ENCODE peak calls at places on chromosomes 7 and 10, in ten cellular contexts. D, K, R, X, O, C, E, P, W and F are unnamed samples.

GRCh38 chr7:155257482-155258232 is 40.0 kb upstream of the INSIG1 start:
- DNase-seq in D (no peak), K (no peak), R (peak), X (no peak), O (no peak), C (no peak), E (no peak), P (peak), W (peak), F (no peak)

GRCh38 chr7:49255061-49255460 is 330.7 kb downstream of the CDC14C start:
- DNase-seq in D (no peak), K (no peak), R (peak), X (no peak), O (no peak), C (no peak), E (no peak), P (peak), W (no peak), F (no peak)

GRCh38 chr10:17062493-17063487 is 66.8 kb downstream of the CUBN start:
- DNase-seq in D (no peak), K (no peak), R (peak), X (no peak), O (no peak), C (no peak), E (no peak), P (peak), W (peak), F (no peak)

GRCh38 chr7:46844486-46844885 is 737.4 kb downstream of the TNS3 start:
- DNase-seq in D (no peak), K (no peak), R (peak), X (no peak), O (no peak), C (no peak), E (no peak), P (no peak), W (no peak), F (no peak)

GRCh38 chr7:18345641-18346234 is 149.8 kb upstream of the HDAC9 start:
- DNase-seq in D (peak), K (no peak), R (peak), X (no peak), O (peak), C (peak), E (no peak), P (peak), W (no peak), F (peak)

GRCh38 chr10:5125315-5126044 is 31.3 kb downstream of the AKR1C3 start:
- DNase-seq in D (no peak), K (no peak), R (no peak), X (no peak), O (no peak), C (no peak), E (no peak), P (no peak), W (no peak), F (no peak)

GRCh38 chr10:71060636-71061426 is 151.5 kb upstream of the UNC5B start:
- DNase-seq in D (no peak), K (no peak), R (no peak), X (no peak), O (no peak), C (no peak), E (no peak), P (no peak), W (no peak), F (no peak)

GRCh38 chr7:34016876-34017275 is 111.5 kb downstream of the BMPER start:
- DNase-seq in D (no peak), K (no peak), R (no peak), X (no peak), O (no peak), C (no peak), E (no peak), P (no peak), W (no peak), F (no peak)

GRCh38 chr10:3126741-3127342 is 45.7 kb downstream of the PITRM1 start:
- DNase-seq in D (no peak), K (no peak), R (no peak), X (no peak), O (no peak), C (no peak), E (no peak), P (peak), W (no peak), F (no peak)

GRCh38 chr7:33039257-33039904 is 23.2 kb downstream of the NT5C3A start:
- DNase-seq in D (no peak), K (no peak), R (peak), X (no peak), O (peak), C (no peak), E (no peak), P (peak), W (no peak), F (no peak)

GRCh38 chr7:25820432-25821040 is 331.5 kb upstream of the NFE2L3 start:
- DNase-seq in D (peak), K (no peak), R (peak), X (no peak), O (no peak), C (no peak), E (no peak), P (no peak), W (no peak), F (peak)